ENCODE peak calls at places on chromosomes 2 and 18, in nine cellular contexts. E is body of pancreas, R is HFF-Myc, S is tibial nerve, Y is HCT116, U is lower lobe of right lung, F is endothelial cell, T is fibroblast of lung, X is AG09319. G is an unnamed sample.

GRCh38 chr2:191701696-191702095 is 23.8 kb downstream of the NABP1 start:
- DNase-seq in E (no peak), R (no peak), S (no peak), Y (no peak), U (no peak), F (no peak), T (peak), X (no peak), G (no peak)

GRCh38 chr2:8314063-8314462 is 367.8 kb upstream of the ID2 start:
- DNase-seq in E (no peak), R (no peak), S (no peak), Y (no peak), U (peak), F (no peak), T (no peak), X (no peak), G (no peak)

GRCh38 chr2:81260320-81260719 is 955.8 kb upstream of the LRRTM1 start:
- DNase-seq in E (no peak), R (no peak), S (no peak), Y (peak), U (no peak), F (no peak), T (peak), X (no peak), G (no peak)

GRCh38 chr18:71405142-71405806 is 1116.4 kb downstream of the SOCS6 start:
- DNase-seq in E (no peak), R (no peak), S (no peak), Y (no peak), U (no peak), F (no peak), T (no peak), X (no peak), G (no peak)

GRCh38 chr2:43576983-43577892 is 18.6 kb downstream of the THADA start:
- DNase-seq in E (peak), R (no peak), S (no peak), Y (no peak), U (no peak), F (no peak), T (peak), X (peak), G (no peak)

GRCh38 chr2:240395896-240396622 is 39.4 kb upstream of the GPC1 start:
- DNase-seq in E (no peak), R (no peak), S (peak), Y (no peak), U (no peak), F (no peak), T (no peak), X (no peak), G (no peak)

GRCh38 chr2:198098918-198099317 is 294.5 kb downstream of the PLCL1 start:
- DNase-seq in E (no peak), R (no peak), S (no peak), Y (no peak), U (no peak), F (no peak), T (peak), X (no peak), G (no peak)

GRCh38 chr2:177143444-177143843 is 69.2 kb upstream of the HNRNPA3 start:
- DNase-seq in E (no peak), R (peak), S (no peak), Y (no peak), U (no peak), F (peak), T (peak), X (no peak), G (no peak)

GRCh38 chr2:241225983-241226382 is 37.5 kb downstream of the ANO7 start:
- DNase-seq in E (no peak), R (no peak), S (no peak), Y (no peak), U (peak), F (no peak), T (no peak), X (no peak), G (no peak)

GRCh38 chr2:232342635-232343565 is 35.7 kb upstream of the ALPP start:
- DNase-seq in E (peak), R (no peak), S (no peak), Y (no peak), U (peak), F (no peak), T (no peak), X (no peak), G (no peak)

GRCh38 chr2:167935803-167936110 is 311.6 kb downstream of the STK39 start:
- DNase-seq in E (no peak), R (no peak), S (no peak), Y (no peak), U (no peak), F (no peak), T (no peak), X (no peak), G (no peak)

GRCh38 chr2:126761981-126762878 is 106.3 kb downstream of the GYPC start:
- DNase-seq in E (no peak), R (no peak), S (no peak), Y (no peak), U (peak), F (no peak), T (no peak), X (no peak), G (no peak)

GRCh38 chr2:119478188-119479065 is 45.9 kb downstream of the SCTR start:
- DNase-seq in E (no peak), R (no peak), S (no peak), Y (no peak), U (no peak), F (no peak), T (no peak), X (no peak), G (no peak)

GRCh38 chr18:433960-434359 is 66.5 kb downstream of the COLEC12 start:
- DNase-seq in E (no peak), R (no peak), S (no peak), Y (no peak), U (no peak), F (no peak), T (peak), X (no peak), G (no peak)

GRCh38 chr2:72770879-72771461 is 54.9 kb downstream of the EXOC6B start:
- DNase-seq in E (peak), R (peak), S (no peak), Y (peak), U (no peak), F (peak), T (peak), X (peak), G (peak)

GRCh38 chr2:109402180-109402579 is 211.6 kb downstream of the SEPTIN10 start:
- DNase-seq in E (no peak), R (no peak), S (no peak), Y (no peak), U (no peak), F (no peak), T (peak), X (no peak), G (no peak)

GRCh38 chr2:191143791-191144190 is 7.0 kb downstream of the STAT4 start:
- DNase-seq in E (no peak), R (no peak), S (no peak), Y (no peak), U (no peak), F (no peak), T (no peak), X (no peak), G (no peak)

GRCh38 chr2:139514946-139515345 is 734.8 kb upstream of the NXPH2 start:
- DNase-seq in E (no peak), R (no peak), S (no peak), Y (no peak), U (no peak), F (no peak), T (no peak), X (no peak), G (no peak)

GRCh38 chr2:29212009-29212408 is 96.8 kb downstream of the CLIP4 start:
- DNase-seq in E (no peak), R (peak), S (no peak), Y (no peak), U (no peak), F (no peak), T (no peak), X (no peak), G (no peak)
- TF ChIP-seq CTCF in E (no peak), R (peak), S (no peak), Y (no peak), U (no peak), F (no peak), T (no peak), X (peak), G (no peak)

DNA sequence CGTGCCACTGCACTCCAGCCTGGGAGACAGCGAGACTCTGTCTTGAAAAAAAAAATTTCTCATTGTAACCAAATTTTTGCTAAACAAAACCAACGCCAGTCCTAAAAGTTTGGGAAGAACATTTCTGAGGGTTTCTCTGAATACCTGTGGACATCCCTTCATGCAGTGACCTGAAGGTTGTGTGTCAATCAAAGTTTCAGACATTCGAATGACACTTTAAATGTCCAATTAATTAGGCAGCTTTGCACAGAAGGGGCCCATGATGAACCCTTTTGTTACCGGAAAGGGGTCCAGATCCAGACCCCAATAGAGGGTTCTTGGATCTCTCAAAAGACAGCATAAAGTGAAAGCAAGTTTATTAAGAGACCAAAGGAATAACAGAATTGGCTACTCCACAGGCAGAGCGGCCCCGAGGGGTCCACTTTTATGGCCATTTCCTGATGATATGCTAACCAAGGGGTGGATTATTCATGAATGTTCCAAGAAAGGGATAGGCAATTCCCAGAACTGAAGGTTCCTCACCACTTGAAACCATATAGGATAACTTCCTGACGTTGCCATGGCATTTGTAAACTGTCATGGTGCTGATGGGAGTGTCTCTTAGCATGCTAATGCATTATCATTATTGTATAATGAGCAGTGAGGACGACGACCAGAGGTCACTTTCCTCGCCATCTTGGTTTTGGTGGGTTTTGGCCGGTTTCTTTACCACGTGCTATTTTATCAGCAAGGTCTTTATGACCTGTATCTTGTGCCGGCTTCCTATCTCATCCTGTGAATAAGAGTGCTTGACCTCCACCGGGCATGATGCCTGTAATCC is 27.5 kb upstream of the HPCAL1 start:
- DNase-seq in E (no peak), R (no peak), S (no peak), Y (no peak), U (no peak), F (no peak), T (no peak), X (no peak), G (no peak)
- TF ChIP-seq CTCF in E (no peak), R (no peak), S (no peak), Y (no peak), U (no peak), F (no peak), T (no peak), X (no peak), G (no peak)

DNA sequence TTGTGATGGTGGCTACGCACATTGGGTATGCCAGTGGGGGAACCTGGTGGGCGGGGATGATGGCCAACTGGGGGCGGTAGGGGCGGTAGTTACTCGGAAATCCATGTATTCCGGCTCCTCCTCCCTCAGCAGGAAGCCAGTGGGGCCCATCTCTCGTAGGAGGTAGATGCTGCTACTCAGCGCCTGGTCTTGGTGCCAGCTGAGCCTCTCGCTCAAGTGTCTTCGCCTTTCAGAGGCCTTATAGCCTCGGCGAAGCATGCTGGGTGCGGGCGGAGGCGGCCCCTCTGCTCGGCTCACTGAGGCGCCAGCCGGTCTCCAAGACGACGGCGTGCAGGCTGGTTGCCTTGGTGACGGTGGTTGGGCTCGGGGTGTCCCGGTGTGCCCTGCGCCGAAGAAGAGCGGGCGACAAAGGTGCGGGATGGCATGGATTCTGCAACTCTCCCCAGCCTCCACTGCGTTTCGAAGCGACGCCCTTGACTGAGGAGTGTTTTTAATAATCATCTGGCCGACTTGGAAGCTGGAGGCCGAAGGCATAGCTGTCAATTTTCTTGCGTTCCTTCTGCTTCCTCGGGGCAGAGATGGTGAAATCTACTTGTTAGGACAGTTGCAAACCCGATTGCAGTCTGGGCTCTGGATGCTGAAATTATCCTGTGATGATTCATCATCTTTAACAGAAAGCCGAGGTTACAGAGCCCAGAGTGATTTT is at the start of gene ZSWIM2:
- DNase-seq in E (peak), R (peak), S (peak), Y (no peak), U (peak), F (peak), T (peak), X (peak), G (no peak)
- TF ChIP-seq CTCF in E (no peak), R (no peak), S (no peak), Y (no peak), U (no peak), F (no peak), T (no peak), X (no peak), G (no peak)

DNA sequence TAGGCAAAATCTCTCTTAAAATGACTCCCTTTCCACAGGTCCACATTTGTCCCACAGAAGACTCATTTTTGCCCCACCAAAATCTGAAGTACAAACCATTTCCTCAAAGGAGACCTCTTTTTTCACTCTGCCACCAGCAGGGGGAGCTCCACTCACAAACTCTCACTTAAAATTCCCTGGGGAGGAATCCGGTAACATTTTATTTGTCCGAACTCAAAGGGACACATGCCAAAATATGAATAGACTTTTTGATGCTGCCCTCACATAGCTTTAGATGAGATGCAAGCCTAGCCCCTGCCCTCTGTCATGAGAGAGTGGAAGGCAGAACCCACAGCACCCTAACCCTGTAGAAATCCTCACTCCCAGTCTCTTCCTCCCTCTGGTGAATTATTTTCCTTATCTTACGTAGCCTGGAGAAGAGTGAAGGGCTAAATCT is 57.1 kb downstream of the RMDN2 start:
- DNase-seq in E (peak), R (peak), S (peak), Y (peak), U (peak), F (peak), T (peak), X (peak), G (peak)
- TF ChIP-seq CTCF in E (peak), R (peak), S (peak), Y (peak), U (peak), F (peak), T (peak), X (peak), G (peak)

DNA sequence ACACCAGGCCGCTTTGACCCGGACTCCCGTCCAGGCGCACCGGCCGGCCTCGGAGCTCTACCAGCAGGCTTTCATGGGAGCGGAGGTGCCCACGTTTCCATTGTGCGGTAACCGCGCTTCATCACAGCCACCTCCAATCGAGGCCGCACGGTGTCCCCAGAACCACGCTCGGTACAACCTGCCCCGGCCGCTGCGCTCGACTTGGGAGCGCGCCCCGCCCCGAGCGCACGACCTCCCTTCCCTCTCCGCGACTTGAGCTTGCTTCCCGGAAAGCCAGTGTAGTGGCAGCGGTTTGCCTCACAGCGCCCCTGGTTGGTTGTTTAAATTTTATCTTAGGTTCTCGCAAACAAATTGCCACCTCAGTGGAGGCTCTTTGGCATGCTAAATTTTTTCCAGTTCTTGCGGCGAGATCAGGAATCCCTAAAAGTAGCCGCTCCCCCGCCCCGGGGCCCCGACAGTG is 329 bp upstream of the CYP1B1 start:
- DNase-seq in E (peak), R (peak), S (peak), Y (peak), U (peak), F (peak), T (peak), X (peak), G (no peak)
- TF ChIP-seq CTCF in E (no peak), R (no peak), S (peak), Y (no peak), U (no peak), F (no peak), T (peak), X (peak), G (no peak)

DNA sequence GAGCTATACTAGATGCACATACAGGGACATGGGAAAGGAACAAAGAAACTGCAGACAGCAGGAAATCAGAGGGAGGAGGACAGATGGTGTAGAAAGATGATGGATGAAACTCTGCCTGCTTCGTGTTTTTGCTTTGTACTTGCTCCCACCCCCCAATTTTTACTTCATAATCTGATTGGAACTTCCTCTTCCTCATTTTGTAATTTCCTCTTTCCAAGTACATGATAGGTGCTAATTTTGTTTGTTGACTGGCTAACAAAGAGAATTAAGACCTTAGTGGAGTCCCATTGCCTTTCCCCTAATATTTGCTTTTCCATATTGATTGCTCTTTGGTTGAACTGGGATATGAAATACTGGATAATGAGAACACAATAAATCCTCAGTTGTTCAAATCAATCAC is 76.1 kb upstream of the PELI1 start:
- DNase-seq in E (no peak), R (no peak), S (no peak), Y (no peak), U (no peak), F (no peak), T (no peak), X (no peak), G (no peak)
- TF ChIP-seq CTCF in E (no peak), R (no peak), S (no peak), Y (no peak), U (no peak), F (no peak), T (no peak), X (no peak), G (no peak)

DNA sequence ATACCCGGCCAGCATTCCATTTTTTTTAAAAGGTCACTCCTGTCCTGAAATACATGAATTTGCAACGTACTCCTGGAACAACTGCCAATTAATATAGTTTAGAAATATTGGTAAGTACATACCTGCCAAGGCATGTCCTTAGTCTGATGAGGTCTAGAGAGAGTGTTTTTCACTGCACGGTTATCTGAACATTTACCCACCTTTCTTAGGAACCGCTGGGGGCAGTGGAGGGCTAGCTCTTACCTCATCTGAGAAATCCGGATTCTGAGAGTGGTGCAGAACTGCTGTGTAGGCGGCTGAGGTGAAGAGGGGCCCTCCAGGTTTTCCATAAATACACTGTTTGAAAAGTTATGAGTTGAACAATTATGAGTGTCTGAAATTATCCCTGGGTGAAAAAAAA is 133.1 kb upstream of the CCDC195 start:
- DNase-seq in E (no peak), R (no peak), S (no peak), Y (no peak), U (no peak), F (no peak), T (no peak), X (no peak), G (no peak)
- TF ChIP-seq CTCF in E (no peak), R (no peak), S (no peak), Y (no peak), U (no peak), F (no peak), T (no peak), X (no peak), G (no peak)

GRCh38 chr2:54083440-54083839 is 32.0 kb upstream of the ACYP2 start:
- DNase-seq in E (no peak), R (no peak), S (no peak), Y (no peak), U (no peak), F (no peak), T (peak), X (peak), G (no peak)

GRCh38 chr2:54083021-54083420 is 32.4 kb upstream of the ACYP2 start:
- DNase-seq in E (peak), R (no peak), S (no peak), Y (no peak), U (no peak), F (no peak), T (peak), X (no peak), G (no peak)

GRCh38 chr2:54086157-54086556 is 29.3 kb upstream of the ACYP2 start:
- DNase-seq in E (no peak), R (no peak), S (no peak), Y (no peak), U (no peak), F (no peak), T (no peak), X (no peak), G (no peak)

GRCh38 chr2:54084600-54084999 is 30.8 kb upstream of the ACYP2 start:
- DNase-seq in E (peak), R (no peak), S (no peak), Y (no peak), U (no peak), F (peak), T (peak), X (no peak), G (no peak)

DNA sequence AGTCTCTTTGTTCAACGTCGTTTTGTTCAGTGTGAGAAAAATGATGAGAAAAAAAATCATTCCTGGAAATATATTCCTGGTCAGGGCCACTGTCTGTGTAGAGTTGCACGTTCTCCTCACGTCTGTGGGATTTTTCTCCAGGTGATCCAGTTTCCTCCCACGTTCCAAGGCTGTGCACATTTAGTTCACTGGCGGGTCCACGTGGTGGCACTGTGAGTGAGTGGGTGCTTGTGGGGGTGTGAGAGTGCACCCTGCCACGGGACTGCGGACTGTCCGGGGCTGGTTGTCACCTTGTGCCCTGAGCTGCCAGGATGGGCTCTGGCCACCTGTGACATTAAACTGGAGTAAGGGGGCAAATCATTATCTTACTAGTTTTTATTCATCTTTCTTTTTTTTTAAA is 30.3 kb upstream of the ACYP2 start:
- DNase-seq in E (no peak), R (no peak), S (no peak), Y (no peak), U (no peak), F (no peak), T (no peak), X (no peak), G (no peak)
- TF ChIP-seq CTCF in E (no peak), R (no peak), S (no peak), Y (no peak), U (no peak), F (no peak), T (no peak), X (no peak), G (no peak)

G was measured in omental fat pad.